ENCODE peak calls at places on chromosomes 1 and 21, in eight cellular contexts. Q is GM12878, M is Panc1, N is upper lobe of left lung, U is HCT116, O is HepG2, G is K562, T is GM23338. X is an unnamed sample.

GRCh38 chr1:174269932-174270651 is 110.8 kb downstream of the RABGAP1L start:
- ATAC-seq in Q (no peak), M (no peak), N (no peak), U (no peak), O (no peak), G (no peak), T (no peak), X (no peak)

GRCh38 chr1:33320619-33321165 is at the start of gene A3GALT2:
- ATAC-seq in Q (no peak), M (peak; percentile 27), N (no peak), U (peak; percentile 28), O (peak; percentile 45), G (no peak), T (no peak), X (no peak)

GRCh38 chr21:44368711-44369446 is 15.5 kb downstream of the TRPM2 start:
- ATAC-seq in Q (no peak), M (peak; percentile 62), N (peak; percentile 17), U (no peak), O (peak; percentile 62), G (peak; percentile 61), T (peak; percentile 76), X (no peak)

GRCh38 chr21:25541042-25541441 is 66.2 kb downstream of the MRPL39 start:
- ATAC-seq in Q (no peak), M (no peak), N (no peak), U (no peak), O (no peak), G (no peak), T (no peak), X (no peak)

GRCh38 chr1:147534386-147534785 is 6.9 kb upstream of the BCL9 start:
- ATAC-seq in Q (no peak), M (no peak), N (no peak), U (no peak), O (peak; percentile 49), G (no peak), T (no peak), X (no peak)

GRCh38 chr21:35377505-35378090 is 328.5 kb upstream of the RUNX1 start:
- ATAC-seq in Q (no peak), M (no peak), N (no peak), U (no peak), O (no peak), G (no peak), T (no peak), X (no peak)

GRCh38 chr1:156664949-156665411 is 12.2 kb downstream of the NES start:
- ATAC-seq in Q (peak; percentile 35), M (no peak), N (no peak), U (no peak), O (peak; percentile 8), G (no peak), T (peak; percentile 6), X (no peak)

GRCh38 chr1:224543453-224543852 is 72.7 kb upstream of the CNIH3 start:
- ATAC-seq in Q (no peak), M (no peak), N (no peak), U (peak; percentile 3), O (no peak), G (no peak), T (no peak), X (no peak)

GRCh38 chr1:97144527-97144926 is 422.9 kb downstream of the PTBP2 start:
- ATAC-seq in Q (no peak), M (peak; percentile 77), N (no peak), U (no peak), O (no peak), G (no peak), T (no peak), X (no peak)

GRCh38 chr1:12677565-12677964 is 33.7 kb downstream of the AADACL4 start:
- ATAC-seq in Q (no peak), M (no peak), N (no peak), U (no peak), O (no peak), G (no peak), T (no peak), X (no peak)

GRCh38 chr21:32256226-32256625 is 22.6 kb downstream of the MIS18A start:
- ATAC-seq in Q (no peak), M (no peak), N (no peak), U (no peak), O (no peak), G (no peak), T (no peak), X (no peak)

GRCh38 chr21:32256873-32257620 is 21.8 kb downstream of the MIS18A start:
- ATAC-seq in Q (no peak), M (no peak), N (peak; percentile 35), U (peak; percentile 29), O (no peak), G (no peak), T (no peak), X (peak; percentile 76)

GRCh38 chr21:32261929-32262328 is 16.9 kb downstream of the MIS18A start:
- ATAC-seq in Q (no peak), M (no peak), N (no peak), U (no peak), O (no peak), G (no peak), T (no peak), X (no peak)

GRCh38 chr21:32260130-32260529 is 18.7 kb downstream of the MIS18A start:
- ATAC-seq in Q (no peak), M (no peak), N (no peak), U (no peak), O (no peak), G (no peak), T (no peak), X (no peak)

DNA sequence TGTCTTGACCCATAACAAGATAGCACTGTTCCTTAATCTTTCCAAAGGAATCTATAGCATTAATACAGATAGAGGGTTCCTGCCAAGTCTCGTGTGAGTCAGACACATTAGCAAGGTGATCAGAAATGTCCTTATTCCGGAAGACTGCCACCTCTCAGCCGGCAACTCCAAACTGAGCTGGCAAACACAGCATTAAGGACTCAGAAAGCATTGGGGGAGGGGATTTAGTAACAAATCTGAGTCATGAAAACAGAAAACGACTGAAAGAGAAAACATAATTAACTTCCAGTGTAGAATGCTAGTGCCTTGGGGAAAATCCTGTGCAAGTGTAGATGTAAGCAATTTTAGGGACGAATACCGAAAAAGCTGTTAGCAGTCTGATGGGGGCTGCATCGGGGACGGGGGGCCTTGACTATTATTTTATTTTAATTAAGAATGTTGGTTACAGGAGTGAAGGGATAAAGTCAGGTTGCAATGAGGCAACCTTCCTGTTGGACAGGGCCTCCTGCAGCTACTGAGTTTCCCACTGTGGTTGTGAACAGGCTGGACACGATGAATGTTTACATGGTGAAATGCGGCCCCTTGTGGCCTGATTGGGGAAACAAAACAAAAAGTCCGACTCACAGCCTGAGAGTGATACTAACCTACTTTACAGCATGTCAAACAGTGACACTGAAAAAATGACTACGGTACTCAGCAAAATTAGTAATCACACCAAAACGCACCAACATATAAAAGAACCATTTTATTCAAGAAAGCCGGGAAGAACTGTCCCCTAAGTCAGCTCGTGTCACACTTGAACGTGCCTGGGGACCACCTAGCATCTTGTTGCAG is 20.7 kb downstream of the MIS18A start:
- ATAC-seq in Q (peak; percentile 93), M (peak; percentile 94), N (peak; percentile 81), U (peak; percentile 96), O (peak; percentile 97), G (peak; percentile 97), T (peak; percentile 92), X (peak; percentile 69)
- TF ChIP-seq POLR2AphosphoS5 in Q (no peak), M (no peak), N (no peak), U (no peak), O (no peak), G (no peak), T (no peak), X (no peak)

GRCh38 chr1:86169625-86170024 is 13.1 kb upstream of the COL24A1 start:
- ATAC-seq in Q (no peak), M (peak; percentile 60), N (no peak), U (no peak), O (no peak), G (no peak), T (no peak), X (no peak)
- TF ChIP-seq CTCF in Q (no peak), M (peak; percentile 61), N (no peak), U (peak; percentile 25), O (no peak), G (no peak), T (no peak), X (no peak)

GRCh38 chr1:117059334-117059677 is 820 bp upstream of the TTF2 start:
- ATAC-seq in Q (peak; percentile 60), M (peak; percentile 53), N (peak; percentile 71), U (peak; percentile 46), O (peak; percentile 64), G (peak; percentile 71), T (peak; percentile 5), X (no peak)

GRCh38 chr1:117058810-117059209 is 1.3 kb upstream of the TTF2 start:
- ATAC-seq in Q (no peak), M (no peak), N (no peak), U (no peak), O (no peak), G (no peak), T (no peak), X (no peak)

GRCh38 chr1:117060441-117061317 is 553 bp downstream of the TTF2 start:
- ATAC-seq in Q (peak; percentile 59), M (peak; percentile 45), N (peak; percentile 85), U (peak; percentile 59), O (peak; percentile 58), G (peak; percentile 72), T (peak; percentile 48), X (peak; percentile 55)

GRCh38 chr1:117061986-117062415 is 1.9 kb downstream of the TTF2 start:
- ATAC-seq in Q (peak; percentile 43), M (no peak), N (no peak), U (no peak), O (no peak), G (no peak), T (no peak), X (no peak)

DNA sequence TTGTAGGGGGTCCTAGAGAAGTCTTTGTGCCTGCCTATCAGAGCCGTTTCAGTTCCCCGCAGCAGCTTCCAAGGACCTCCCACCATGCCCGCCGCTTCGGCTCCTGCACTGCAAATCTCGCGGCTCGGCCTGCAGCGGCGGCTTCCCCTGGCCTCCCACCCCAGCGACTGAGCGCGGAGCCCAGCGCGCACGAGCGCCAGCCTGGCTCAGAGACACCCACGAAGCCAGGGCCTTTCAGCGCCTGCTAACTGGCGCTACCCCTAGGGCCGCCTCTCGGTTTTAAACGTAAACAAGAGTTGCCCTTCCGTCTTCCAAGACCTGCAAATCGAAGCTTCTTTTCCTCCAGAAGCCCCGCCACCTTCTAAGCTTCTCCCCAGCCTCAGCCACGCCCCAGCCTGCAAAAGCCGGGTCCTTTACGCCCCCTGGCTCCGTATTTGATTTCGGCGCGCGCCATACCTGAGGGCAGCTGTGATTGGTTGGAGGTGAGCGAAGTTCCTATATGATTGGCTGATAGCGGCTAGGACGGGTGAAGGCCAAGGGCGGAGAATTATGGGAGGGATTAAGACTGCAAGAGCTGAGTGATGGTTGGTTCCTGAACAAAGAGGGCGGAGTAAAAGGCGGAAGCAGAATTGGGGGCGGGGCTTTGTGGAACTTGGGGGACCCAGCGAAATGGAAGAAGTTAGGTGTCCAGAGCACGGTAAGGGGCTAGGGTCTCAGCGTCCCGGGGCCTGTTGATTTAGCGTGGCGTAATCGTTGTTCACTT is at the start of gene TTF2:
- ATAC-seq in Q (peak; percentile 86), M (peak; percentile 98), N (peak; percentile 100), U (peak; percentile 96), O (peak; percentile 98), G (peak; percentile 95), T (peak; percentile 96), X (peak; percentile 100)
- TF ChIP-seq POLR2AphosphoS5 in Q (peak; percentile 95), M (no peak), N (peak; percentile 21), U (peak; percentile 63), O (peak; percentile 38), G (peak; percentile 79), T (peak; percentile 80), X (no peak)

DNA sequence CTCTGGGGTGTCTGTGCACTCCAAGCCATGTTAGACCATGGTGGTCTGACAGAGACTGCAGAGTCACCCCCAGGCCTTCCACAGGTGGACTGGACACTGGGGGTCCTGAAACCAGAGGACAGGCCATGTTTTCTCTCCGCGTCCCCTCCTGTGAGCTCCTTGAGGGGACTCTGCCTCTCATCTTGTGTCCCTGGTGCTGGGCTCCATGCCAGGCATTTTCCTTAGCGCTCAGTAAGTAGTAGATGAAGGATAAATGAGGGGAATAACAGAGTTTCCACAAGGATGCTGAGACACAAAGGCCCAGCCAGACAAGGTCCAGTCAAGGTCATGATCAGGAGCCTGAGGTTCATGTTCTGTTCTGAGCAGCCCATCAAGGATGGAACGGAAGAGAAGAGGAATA is 57.4 kb downstream of the FAM163A start:
- ATAC-seq in Q (no peak), M (no peak), N (no peak), U (no peak), O (no peak), G (no peak), T (no peak), X (no peak)
- TF ChIP-seq CTCF in Q (no peak), M (no peak), N (no peak), U (no peak), O (no peak), G (no peak), T (no peak), X (no peak)